ENCODE peak calls at places on chromosomes 7 and 10, in six cellular contexts. B is mesothelial cell of epicardium, R is heart right ventricle, D is NB4, G is heart left ventricle, X is right atrium auricular region. V is an unnamed sample.

GRCh38 chr10:58638406-58638805 is 125.7 kb downstream of the BICC1 start:
- DNase-seq in B (no peak), R (no peak), D (no peak), G (no peak), X (no peak), V (no peak)

GRCh38 chr7:130959743-130960207 is 225.8 kb upstream of the KLF14 start:
- DNase-seq in B (no peak), R (no peak), D (peak), G (no peak), X (no peak), V (no peak)

GRCh38 chr7:101911800-101912705 is 94.6 kb downstream of the CUX1 start:
- DNase-seq in B (no peak), R (peak), D (peak), G (no peak), X (peak), V (no peak)

GRCh38 chr10:85916192-85916747 is 450.3 kb downstream of the GRID1 start:
- DNase-seq in B (no peak), R (no peak), D (no peak), G (no peak), X (no peak), V (no peak)

GRCh38 chr7:128204455-128204854 is 36.6 kb upstream of the LEP start:
- DNase-seq in B (no peak), R (no peak), D (no peak), G (no peak), X (no peak), V (no peak)

GRCh38 chr7:93902777-93903423 is 3.5 kb upstream of the GNGT1 start:
- DNase-seq in B (no peak), R (no peak), D (peak), G (no peak), X (no peak), V (no peak)

GRCh38 chr10:77505431-77506334 is 131.9 kb downstream of the KCNMA1 start:
- DNase-seq in B (no peak), R (no peak), D (no peak), G (no peak), X (no peak), V (no peak)

GRCh38 chr10:78556-78955 is 29.5 kb upstream of the TUBB8 start:
- DNase-seq in B (no peak), R (no peak), D (no peak), G (peak), X (no peak), V (peak)

GRCh38 chr10:132911712-132912097 is 30.7 kb downstream of the CFAP46 start:
- DNase-seq in B (no peak), R (no peak), D (no peak), G (peak), X (no peak), V (no peak)

GRCh38 chr7:46230298-46231295 is 309.5 kb upstream of the IGFBP3 start:
- DNase-seq in B (no peak), R (no peak), D (no peak), G (no peak), X (no peak), V (no peak)

GRCh38 chr7:43625453-43625852 is 42.5 kb downstream of the STK17A start:
- DNase-seq in B (no peak), R (no peak), D (no peak), G (no peak), X (no peak), V (no peak)

GRCh38 chr10:100888957-100889356 is 23.8 kb upstream of the SLF2 start:
- DNase-seq in B (no peak), R (no peak), D (peak), G (no peak), X (no peak), V (no peak)

GRCh38 chr10:44467090-44467489 is 82.2 kb upstream of the CXCL12 start:
- DNase-seq in B (no peak), R (no peak), D (no peak), G (no peak), X (no peak), V (no peak)

GRCh38 chr7:36216063-36216684 is 63.1 kb downstream of the EEPD1 start:
- DNase-seq in B (no peak), R (no peak), D (no peak), G (no peak), X (no peak), V (no peak)

DNA sequence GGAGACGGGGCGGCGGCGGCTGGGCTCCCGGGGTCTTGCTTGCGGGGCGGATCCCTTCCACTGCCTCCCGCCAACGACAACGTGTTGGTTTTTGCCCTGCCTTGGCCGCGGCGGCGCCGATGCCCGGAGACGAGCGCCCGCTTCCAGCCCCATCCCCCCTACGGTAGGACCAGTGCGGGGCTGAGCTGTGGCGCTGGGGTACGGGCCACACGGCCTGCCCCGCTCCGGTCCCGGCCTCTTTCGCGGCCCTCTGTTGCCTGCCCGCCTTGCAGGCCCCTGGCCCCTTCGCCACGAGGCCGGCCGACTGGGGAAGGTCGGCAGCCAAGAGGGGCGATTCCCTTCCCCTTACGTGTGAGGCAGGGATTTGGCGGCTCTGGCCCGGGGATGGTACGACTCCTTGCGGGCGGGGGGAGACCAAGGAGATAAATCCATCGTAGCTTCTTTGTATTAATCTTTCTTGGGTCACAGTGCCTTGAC is 488 bp downstream of the EIF4H start:
- DNase-seq in B (peak), R (peak), D (peak), G (peak), X (no peak), V (peak)
- TF ChIP-seq CTCF in B (no peak), R (no peak), D (no peak), G (no peak), X (no peak), V (peak)

DNA sequence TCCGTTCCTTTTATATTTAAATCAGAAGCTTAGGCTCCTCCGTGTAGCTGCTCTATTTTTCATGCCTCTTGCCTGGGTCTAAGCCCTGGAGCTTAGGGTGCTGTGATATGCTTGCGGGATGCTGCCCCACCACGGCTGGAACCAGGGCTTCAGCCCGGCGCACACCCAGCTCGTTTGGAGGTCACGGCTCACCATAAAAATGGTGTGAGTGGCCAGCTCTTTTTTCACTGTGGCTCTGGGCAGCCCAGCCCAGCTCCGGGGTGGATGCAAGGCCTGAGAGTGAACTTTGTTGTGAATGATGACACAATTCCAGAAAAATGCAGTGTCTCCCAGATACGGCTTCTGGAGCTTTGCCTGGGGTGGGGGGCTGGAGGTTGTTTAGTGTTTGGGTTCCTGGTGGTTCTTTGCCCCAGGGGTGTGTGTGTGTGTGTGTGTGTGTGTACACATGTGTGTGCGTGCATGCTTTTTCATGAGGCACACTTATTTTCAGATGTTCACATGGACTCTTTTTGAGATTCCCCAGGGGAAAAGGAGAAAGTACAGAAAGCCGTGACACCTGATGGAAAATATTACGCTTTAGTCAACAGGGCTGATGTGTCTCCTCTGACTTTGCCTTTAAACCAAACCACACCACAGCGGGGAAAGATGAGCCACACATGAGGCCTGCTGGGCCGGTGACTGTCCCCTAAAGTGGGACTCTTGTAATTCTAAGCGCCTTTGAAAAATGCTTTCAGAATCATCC is 46.2 kb downstream of the GRK5 start:
- DNase-seq in B (peak), R (peak), D (no peak), G (peak), X (peak), V (peak)
- TF ChIP-seq CTCF in B (no peak), R (no peak), D (no peak), G (no peak), X (no peak), V (peak)

GRCh38 chr10:94500063-94500462 is 45.5 kb upstream of the HELLS start:
- DNase-seq in B (no peak), R (no peak), D (peak), G (no peak), X (no peak), V (no peak)
- TF ChIP-seq CTCF in B (no peak), R (peak), D (peak), G (peak), X (no peak), V (peak)

GRCh38 chr7:142089035-142089434 is 22.5 kb upstream of the MGAM2 start:
- DNase-seq in B (no peak), R (no peak), D (no peak), G (no peak), X (no peak), V (no peak)
- TF ChIP-seq CTCF in B (no peak), R (no peak), D (no peak), G (no peak), X (no peak), V (no peak)

V was measured in osteocyte.